ENCODE peak calls at places on chromosomes 2 and 18, in four cellular contexts. L, Z, D and J are unnamed samples.

GRCh38 chr18:79587298-79588125 is 92.1 kb upstream of the CTDP1 start:
- DNase-seq in L (no peak), Z (no peak), D (no peak), J (no peak)

GRCh38 chr2:197558393-197558792 is 42.5 kb downstream of the MOB4 start:
- DNase-seq in L (no peak), Z (no peak), D (no peak), J (no peak)

GRCh38 chr2:45233301-45233700 is 224.0 kb upstream of the SIX2 start:
- DNase-seq in L (no peak), Z (no peak), D (no peak), J (no peak)

GRCh38 chr2:172297531-172297930 is 129.9 kb upstream of the ITGA6 start:
- DNase-seq in L (no peak), Z (no peak), D (no peak), J (no peak)

GRCh38 chr2:183678908-183679307 is 554.7 kb downstream of the NUP35 start:
- DNase-seq in L (no peak), Z (no peak), D (no peak), J (no peak)

GRCh38 chr2:27891063-27891819 is 712 bp downstream of the BABAM2 start:
- DNase-seq in L (peak), Z (peak), D (peak), J (peak)

GRCh38 chr2:232609607-232610006 is 23.8 kb upstream of the EFHD1 start:
- DNase-seq in L (no peak), Z (no peak), D (no peak), J (no peak)

GRCh38 chr2:229273384-229274338 is 2.6 kb upstream of the PID1 start:
- DNase-seq in L (peak), Z (no peak), D (no peak), J (peak)

GRCh38 chr18:30358545-30358944 is 684.0 kb downstream of the DSC3 start:
- DNase-seq in L (no peak), Z (no peak), D (no peak), J (no peak)

GRCh38 chr2:165911231-165911630 is 42.3 kb downstream of the TTC21B start:
- DNase-seq in L (no peak), Z (no peak), D (no peak), J (no peak)

GRCh38 chr2:231464576-231465540 is 574 bp upstream of the NCL start:
- DNase-seq in L (peak), Z (peak), D (peak), J (peak)

GRCh38 chr18:22412502-22412901 is 5.2 kb downstream of the CTAGE1 start:
- DNase-seq in L (no peak), Z (no peak), D (no peak), J (no peak)

GRCh38 chr2:108305901-108306300 is 17.2 kb downstream of the SULT1C2 start:
- DNase-seq in L (no peak), Z (no peak), D (no peak), J (no peak)

GRCh38 chr18:70219688-70220087 is 14.2 kb upstream of the RTTN start:
- DNase-seq in L (no peak), Z (no peak), D (no peak), J (no peak)

GRCh38 chr2:42086500-42086953 is 38.7 kb downstream of the PKDCC start:
- DNase-seq in L (peak), Z (peak), D (no peak), J (peak)

GRCh38 chr18:984004-984403 is 79.3 kb downstream of the ADCYAP1 start:
- DNase-seq in L (no peak), Z (no peak), D (no peak), J (no peak)

GRCh38 chr2:46335404-46335965 is 38.3 kb downstream of the EPAS1 start:
- DNase-seq in L (no peak), Z (no peak), D (no peak), J (peak)